ENCODE peak calls at places on chromosomes 12 and 14, in ten cellular contexts. W, D, B, S, L, E, H, G, Y and O are unnamed samples.

GRCh38 chr12:1357711-1358110 is 236.7 kb downstream of the FBXL14 start:
- DNase-seq in B (no peak), S (no peak), W (no peak), H (no peak), G (no peak), E (no peak), L (no peak), Y (no peak), D (no peak), O (no peak)

GRCh38 chr12:75728826-75729225 is 217.4 kb upstream of the KRR1 start:
- DNase-seq in G (no peak), B (no peak), W (no peak), L (no peak), Y (no peak), E (no peak), H (no peak), S (no peak), D (no peak), O (no peak)

GRCh38 chr14:45715946-45716345 is 462.9 kb upstream of the MIS18BP1 start:
- DNase-seq in G (peak), S (no peak), L (no peak), E (no peak), Y (no peak), W (no peak), D (no peak), B (no peak), H (no peak), O (no peak)

GRCh38 chr14:102279688-102280348 is 25.1 kb downstream of the MOK start:
- DNase-seq in S (no peak), B (no peak), W (no peak), Y (no peak), E (no peak), L (peak), H (no peak), D (peak), G (peak), O (peak)

GRCh38 chr14:59310644-59311043 is 122.2 kb downstream of the DAAM1 start:
- DNase-seq in L (no peak), B (no peak), E (no peak), G (peak), D (no peak), H (no peak), W (no peak), Y (no peak), S (no peak), O (no peak)

GRCh38 chr14:66105819-66106218 is 380.4 kb upstream of the CCDC196 start:
- DNase-seq in H (no peak), S (no peak), D (no peak), L (peak), E (no peak), G (no peak), B (no peak), Y (no peak), W (no peak), O (no peak)

GRCh38 chr14:105914738-105915385 is 388.5 kb downstream of the TMEM121 start:
- DNase-seq in D (no peak), B (no peak), L (no peak), E (peak), Y (no peak), G (no peak), S (no peak), H (peak), W (no peak), O (no peak)

GRCh38 chr12:132040906-132041606 is 91.3 kb downstream of the EP400 start:
- DNase-seq in L (no peak), B (no peak), E (no peak), S (no peak), H (no peak), W (no peak), D (no peak), G (no peak), Y (no peak), O (no peak)

GRCh38 chr12:123591702-123592481 is 7.5 kb downstream of the TMED2 start:
- DNase-seq in W (no peak), G (no peak), B (no peak), Y (no peak), L (no peak), D (no peak), S (no peak), H (no peak), E (no peak), O (no peak)

GRCh38 chr12:759628-760027 is 7.2 kb downstream of the WNK1 start:
- DNase-seq in B (no peak), D (no peak), H (no peak), Y (no peak), G (no peak), W (no peak), S (no peak), L (no peak), E (no peak), O (no peak)

GRCh38 chr12:59651230-59651920 is 55.5 kb downstream of the SLC16A7 start:
- DNase-seq in D (no peak), H (no peak), E (no peak), S (no peak), Y (no peak), B (no peak), L (no peak), W (no peak), G (peak), O (peak)

GRCh38 chr12:77064891-77065360 is 443 bp downstream of the E2F7 start:
- DNase-seq in G (no peak), Y (no peak), S (no peak), D (no peak), L (no peak), W (no peak), H (no peak), E (no peak), B (peak), O (no peak)

GRCh38 chr14:25197885-25198284 is 147.9 kb upstream of the STXBP6 start:
- DNase-seq in S (no peak), B (no peak), E (no peak), H (no peak), W (no peak), D (no peak), L (no peak), G (no peak), Y (no peak), O (no peak)

GRCh38 chr14:64729386-64730060 is 25.3 kb downstream of the PLEKHG3 start:
- DNase-seq in G (peak), Y (no peak), D (no peak), W (no peak), H (peak), E (peak), L (no peak), S (no peak), B (no peak), O (no peak)

GRCh38 chr12:122981036-122981471 is 573 bp downstream of the ARL6IP4 start:
- DNase-seq in L (no peak), W (no peak), E (no peak), S (no peak), D (no peak), B (no peak), H (no peak), Y (no peak), G (peak), O (peak)

GRCh38 chr12:125861299-125862281 is 796.4 kb downstream of the AACS start:
- DNase-seq in S (no peak), E (peak), L (no peak), W (no peak), H (peak), D (no peak), B (peak), G (no peak), Y (peak), O (peak)

GRCh38 chr14:77979666-77980351 is 179.9 kb downstream of the ADCK1 start:
- DNase-seq in E (no peak), W (no peak), B (no peak), G (no peak), D (peak), S (no peak), H (no peak), L (peak), Y (peak), O (no peak)

GRCh38 chr14:91649930-91650329 is 82.0 kb downstream of the CATSPERB start:
- DNase-seq in H (no peak), W (no peak), E (no peak), B (peak), L (peak), D (peak), G (peak), Y (no peak), S (no peak), O (no peak)

GRCh38 chr14:75454963-75455546 is 27.2 kb downstream of the JDP2 start:
- DNase-seq in S (no peak), W (no peak), Y (no peak), L (peak), D (peak), E (peak), B (no peak), G (peak), H (peak), O (peak)

GRCh38 chr14:56581041-56581727 is 1.6 kb downstream of the TMEM260 start:
- DNase-seq in H (no peak), B (no peak), S (no peak), E (no peak), L (no peak), G (peak), D (no peak), Y (no peak), W (no peak), O (no peak)

GRCh38 chr12:125403145-125403789 is 338.0 kb downstream of the AACS start:
- DNase-seq in D (peak), S (no peak), G (peak), H (no peak), Y (no peak), L (peak), B (peak), E (no peak), W (no peak), O (no peak)

GRCh38 chr14:65334765-65335411 is 77.6 kb upstream of the FUT8 start:
- DNase-seq in L (no peak), G (no peak), W (no peak), H (no peak), D (no peak), S (no peak), B (no peak), E (no peak), Y (no peak), O (no peak)

GRCh38 chr12:41034686-41035085 is 153.4 kb upstream of the PDZRN4 start:
- DNase-seq in Y (no peak), W (no peak), L (no peak), G (no peak), B (no peak), D (peak), E (no peak), S (no peak), H (no peak), O (no peak)

GRCh38 chr14:33647385-33647786 is 303.5 kb downstream of the EGLN3 start:
- DNase-seq in W (no peak), E (no peak), L (peak), S (no peak), H (no peak), D (peak), G (peak), B (no peak), Y (no peak), O (no peak)

GRCh38 chr14:98223106-98223505 is 1048.9 kb downstream of the BCL11B start:
- DNase-seq in S (no peak), W (no peak), G (no peak), Y (no peak), B (no peak), D (no peak), L (no peak), E (no peak), H (no peak), O (no peak)

GRCh38 chr14:35576260-35576659 is 42.3 kb downstream of the INSM2 start:
- DNase-seq in S (no peak), E (no peak), H (no peak), D (no peak), Y (no peak), L (no peak), G (no peak), B (no peak), W (no peak), O (no peak)

GRCh38 chr12:50003595-50003994 is 21.7 kb downstream of the RACGAP1 start:
- DNase-seq in S (no peak), L (no peak), D (peak), E (no peak), H (no peak), G (no peak), W (no peak), Y (no peak), B (no peak), O (no peak)

GRCh38 chr14:98964171-98964570 is 307.8 kb downstream of the BCL11B start:
- DNase-seq in W (no peak), B (no peak), E (no peak), L (no peak), H (no peak), Y (no peak), S (no peak), G (no peak), D (no peak), O (no peak)

GRCh38 chr14:73888460-73888725 is 1.7 kb downstream of the ZNF410 start:
- DNase-seq in B (no peak), W (no peak), L (no peak), H (no peak), S (no peak), G (no peak), E (no peak), D (no peak), Y (no peak), O (no peak)

GRCh38 chr12:127957001-127957660 is 309.8 kb upstream of the TMEM132C start:
- DNase-seq in Y (no peak), B (no peak), G (peak), L (no peak), W (no peak), D (no peak), E (no peak), H (no peak), S (no peak), O (no peak)

GRCh38 chr12:50985322-50985721 is 33.0 kb downstream of the HIGD1C start:
- DNase-seq in D (no peak), B (no peak), L (no peak), S (no peak), Y (no peak), E (no peak), H (no peak), W (no peak), G (peak), O (peak)

GRCh38 chr12:44286821-44287220 is 450.9 kb downstream of the TMEM117 start:
- DNase-seq in B (no peak), Y (no peak), H (no peak), E (no peak), S (no peak), G (no peak), D (no peak), L (no peak), W (no peak), O (no peak)

GRCh38 chr14:24335461-24336146 is 733 bp upstream of the ADCY4 start:
- DNase-seq in H (no peak), S (no peak), Y (no peak), G (no peak), W (no peak), L (no peak), E (no peak), B (no peak), D (no peak), O (no peak)

GRCh38 chr14:63800083-63800482 is 52.7 kb upstream of the SYNE2 start:
- DNase-seq in B (no peak), D (no peak), S (no peak), W (no peak), L (no peak), Y (no peak), H (no peak), G (no peak), E (no peak), O (no peak)